ENCODE peak calls at places on chromosome 19, in five cellular contexts. J, U, C, M and G are unnamed samples.

GRCh38 chr19:12867120-12868099 is 13.8 kb downstream of the DNASE2 start:
- DNase-seq in M (no peak), J (peak), U (peak), C (peak), G (peak)

GRCh38 chr19:32669205-32669785 is 5.7 kb downstream of the ANKRD27 start:
- DNase-seq in J (no peak), C (no peak), M (no peak), U (no peak), G (no peak)

GRCh38 chr19:34588846-34589245 is 88.1 kb downstream of the SCGB2B2 start:
- DNase-seq in U (no peak), M (no peak), J (no peak), C (no peak), G (no peak)

GRCh38 chr19:28727133-28727834 is 485.7 kb downstream of the UQCRFS1 start:
- DNase-seq in J (peak), U (peak), C (no peak), M (no peak), G (peak)

GRCh38 chr19:3102239-3103140 is 8.3 kb downstream of the GNA11 start:
- DNase-seq in J (no peak), U (no peak), M (no peak), C (no peak), G (no peak)

GRCh38 chr19:55172741-55173140 is 6.3 kb upstream of the DNAAF3 start:
- DNase-seq in M (no peak), U (no peak), J (no peak), C (no peak), G (no peak)

GRCh38 chr19:9075064-9075964 is 11.5 kb upstream of the OR1M1 start:
- DNase-seq in M (peak), U (peak), C (no peak), J (peak), G (peak)

GRCh38 chr19:3350014-3350663 is 16.2 kb upstream of the NFIC start:
- DNase-seq in J (no peak), C (no peak), U (no peak), M (peak), G (no peak)

GRCh38 chr19:5974721-5975387 is 3.1 kb downstream of the RANBP3 start:
- DNase-seq in J (no peak), M (peak), U (no peak), C (peak), G (no peak)

GRCh38 chr19:30374791-30375650 is 2.8 kb downstream of the ZNF536 start:
- DNase-seq in M (no peak), U (peak), J (peak), C (no peak), G (peak)

GRCh38 chr19:20503536-20503935 is 62.0 kb downstream of the ZNF737 start:
- DNase-seq in J (no peak), M (no peak), U (no peak), C (no peak), G (no peak)

GRCh38 chr19:58196911-58197616 is 14.2 kb downstream of the ZNF274 start:
- DNase-seq in M (peak), C (no peak), J (no peak), U (no peak), G (peak)

GRCh38 chr19:35167251-35168119 is 12.9 kb downstream of the FXYD5 start:
- DNase-seq in M (no peak), U (no peak), C (no peak), J (no peak), G (no peak)

GRCh38 chr19:13850910-13851753 is 25.8 kb upstream of the NANOS3 start:
- DNase-seq in C (no peak), J (no peak), U (no peak), M (peak), G (no peak)

GRCh38 chr19:4068058-4068966 is 1.6 kb upstream of the ZBTB7A start:
- DNase-seq in J (no peak), U (no peak), M (no peak), C (no peak), G (no peak)

GRCh38 chr19:35224681-35225604 is 3.6 kb downstream of the FAM187B start:
- DNase-seq in U (peak), C (no peak), J (peak), M (no peak), G (peak)

GRCh38 chr19:39212377-39212742 is 8.3 kb upstream of the SYCN start:
- DNase-seq in C (peak), J (peak), U (peak), M (no peak), G (peak)

GRCh38 chr19:49988433-49988832 is 27.5 kb upstream of the SIGLEC11 start:
- DNase-seq in U (no peak), J (no peak), M (no peak), C (no peak), G (no peak)

GRCh38 chr19:3710265-3710812 is 2.2 kb downstream of the TJP3 start:
- DNase-seq in J (peak), U (peak), C (no peak), M (peak), G (peak)

GRCh38 chr19:54183431-54183830 is 5.9 kb downstream of the MBOAT7 start:
- DNase-seq in M (no peak), C (no peak), J (no peak), U (no peak), G (no peak)

GRCh38 chr19:55287361-55288079 is 3.7 kb downstream of the BRSK1 start:
- DNase-seq in C (no peak), U (no peak), J (no peak), M (no peak), G (no peak)

GRCh38 chr19:38899447-38900219 is at the start of the genes NFKBIB and SIRT2:
- DNase-seq in U (peak), M (peak), C (peak), J (peak), G (peak)

GRCh38 chr19:28051047-28051446 is 1161.9 kb downstream of the UQCRFS1 start:
- DNase-seq in M (no peak), J (peak), U (no peak), C (no peak), G (no peak)

GRCh38 chr19:57239982-57240310 is 486 bp upstream of the ZNF805 start:
- DNase-seq in U (no peak), C (no peak), M (no peak), J (no peak), G (peak)

GRCh38 chr19:55117063-55117635 is 288 bp downstream of the PPP1R12C start:
- DNase-seq in M (no peak), J (no peak), C (no peak), U (no peak), G (no peak)

GRCh38 chr19:38878575-38879399 is 712 bp upstream of the RINL start:
- DNase-seq in U (no peak), M (no peak), J (no peak), C (no peak), G (peak)

GRCh38 chr19:6394831-6395230 is 1.9 kb upstream of the GTF2F1 start:
- DNase-seq in J (no peak), U (no peak), M (no peak), C (no peak), G (peak)

GRCh38 chr19:48397636-48398328 is 4.3 kb downstream of the GRIN2D start:
- DNase-seq in M (no peak), C (no peak), J (no peak), U (no peak), G (no peak)

GRCh38 chr19:48397263-48397635 is 3.8 kb downstream of the GRIN2D start:
- DNase-seq in C (no peak), J (no peak), M (no peak), U (no peak), G (no peak)

GRCh38 chr19:48396871-48397176 is 3.4 kb downstream of the GRIN2D start:
- DNase-seq in J (no peak), C (no peak), U (no peak), M (no peak), G (no peak)

GRCh38 chr19:48400018-48400742 is 6.7 kb downstream of the GRIN2D start:
- DNase-seq in U (peak), C (no peak), M (peak), J (peak), G (peak)

GRCh38 chr19:48398329-48399235 is 5.1 kb downstream of the GRIN2D start:
- DNase-seq in C (no peak), J (peak), U (peak), M (peak), G (peak)
- TF ChIP-seq CREB1 in C (no peak), J (no peak), U (no peak), M (no peak), G (no peak)

GRCh38 chr19:11379857-11380350 is 4.2 kb downstream of the EPOR start:
- DNase-seq in U (no peak), C (no peak), M (no peak), J (no peak), G (no peak)

GRCh38 chr19:11383706-11384048 is 437 bp downstream of the EPOR start:
- DNase-seq in C (no peak), U (no peak), M (no peak), J (no peak), G (no peak)

GRCh38 chr19:11380653-11381534 is 3.2 kb downstream of the EPOR start:
- DNase-seq in M (peak), C (peak), U (peak), J (peak), G (peak)

GRCh38 chr19:11382898-11383705 is 1.0 kb downstream of the EPOR start:
- DNase-seq in U (peak), J (peak), C (no peak), M (peak), G (peak)

DNA sequence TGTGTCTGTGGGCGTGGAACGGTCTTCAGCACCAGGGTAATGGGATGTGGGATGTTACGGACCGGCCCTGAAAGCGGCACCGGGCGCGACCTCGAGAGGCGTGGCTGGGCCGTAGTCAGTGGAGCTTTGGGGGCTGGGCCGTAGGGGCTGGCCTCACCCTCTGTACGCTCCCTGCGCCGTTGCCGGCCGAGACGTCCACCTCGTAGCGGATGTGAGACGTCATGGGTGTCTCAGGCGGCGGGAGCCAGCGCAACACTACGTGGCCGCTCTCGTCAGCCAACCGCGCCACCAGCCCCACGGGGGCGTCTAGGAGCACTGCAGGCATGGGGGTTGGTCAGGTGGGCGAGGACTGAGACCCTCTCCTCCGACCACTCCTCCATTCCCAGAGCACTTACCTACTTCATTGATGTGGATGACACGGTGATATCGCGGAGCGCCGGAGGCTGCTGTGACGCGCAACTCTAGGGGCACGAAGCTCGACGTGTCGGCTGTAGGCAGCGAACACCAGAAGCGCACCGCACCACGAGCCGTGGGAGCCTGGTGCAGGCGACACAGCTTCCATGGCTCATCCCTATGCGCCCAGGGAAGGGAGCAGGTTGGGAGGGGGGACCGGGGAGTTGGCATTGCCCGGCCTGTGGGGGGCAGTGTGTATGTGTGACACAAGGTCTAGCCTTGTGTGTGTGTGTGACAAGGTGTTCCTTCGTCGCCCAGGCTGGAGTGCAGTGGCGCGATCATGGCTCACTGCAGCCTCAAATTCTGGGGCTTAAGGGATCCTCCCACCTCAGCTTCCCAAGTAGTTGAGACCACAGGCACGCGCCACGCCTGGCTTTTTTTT is 2.4 kb downstream of the EPOR start:
- DNase-seq in C (peak), M (no peak), U (peak), J (peak), G (peak)
- TF ChIP-seq CREB1 in C (peak), M (no peak), U (peak), J (peak), G (peak)

GRCh38 chr19:16175954-16176353 is 2.6 kb upstream of the CIB3 start:
- DNase-seq in C (no peak), U (no peak), J (no peak), M (no peak), G (no peak)
- TF ChIP-seq CREB1 in C (no peak), U (no peak), J (no peak), M (no peak), G (no peak)

GRCh38 chr19:16920816-16921529 is 32.2 kb downstream of the F2RL3 start:
- DNase-seq in U (no peak), M (no peak), J (no peak), C (no peak), G (no peak)
- TF ChIP-seq CREB1 in U (no peak), M (no peak), J (no peak), C (no peak), G (no peak)

GRCh38 chr19:18895828-18896341 is at the start of gene CERS1:
- DNase-seq in J (peak), U (peak), C (no peak), M (no peak), G (peak)
- TF ChIP-seq CREB1 in J (no peak), U (no peak), C (no peak), M (no peak), G (no peak)

GRCh38 chr19:45768644-45769053 is 403 bp downstream of the SIX5 start:
- DNase-seq in J (peak), M (no peak), U (peak), C (no peak), G (peak)
- TF ChIP-seq CREB1 in J (no peak), M (no peak), U (no peak), C (no peak), G (no peak)

GRCh38 chr19:45078390-45079062 is 534 bp upstream of the GEMIN7 start:
- DNase-seq in C (no peak), M (no peak), J (no peak), U (no peak), G (no peak)
- TF ChIP-seq CREB1 in C (no peak), M (no peak), J (no peak), U (no peak), G (no peak)

DNA sequence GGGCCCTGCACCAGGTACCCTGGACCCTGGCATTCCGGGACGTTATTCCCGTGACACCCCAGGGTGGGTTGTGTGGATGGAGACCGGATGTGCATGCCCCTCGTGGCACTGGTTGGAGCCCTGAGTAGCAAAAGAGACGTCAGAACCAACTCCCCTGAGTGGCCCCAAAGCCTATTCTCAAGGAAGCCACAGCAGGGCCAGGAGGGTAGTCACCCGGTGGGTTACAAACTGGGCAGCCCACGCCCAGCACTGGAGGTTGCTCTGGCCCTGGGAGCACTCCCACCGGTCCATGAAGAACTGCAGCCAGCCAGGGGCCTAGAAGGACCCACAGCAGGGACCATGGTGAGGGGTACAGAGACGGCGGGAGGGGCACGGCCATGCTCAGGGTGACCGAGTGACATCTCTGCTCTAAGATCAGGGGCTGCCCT is 7.5 kb downstream of the KLF16 start:
- DNase-seq in J (no peak), M (no peak), C (no peak), U (no peak), G (no peak)
- TF ChIP-seq CREB1 in J (no peak), M (no peak), C (no peak), U (no peak), G (no peak)